ENCODE peak calls at places on chromosomes 13 and 19, in four cellular contexts. K is cardiac muscle cell; G is mesendoderm; H is CD8-positive, alpha-beta T cell. L is an unnamed sample.

GRCh38 chr13:73341748-73342147 is 282.9 kb downstream of the KLF5 start:
- DNase-seq in K (no peak), G (peak; percentile 62), H (no peak), L (no peak)

GRCh38 chr19:18437481-18438330 is at the start of gene ISYNA1:
- DNase-seq in K (peak; percentile 75), G (peak; percentile 75), H (peak; percentile 41), L (no peak)

GRCh38 chr13:39777527-39778061 is 122.1 kb downstream of the COG6 start:
- DNase-seq in K (no peak), G (peak; percentile 73), H (no peak), L (peak; percentile 7)

GRCh38 chr13:72643339-72643989 is 84.0 kb downstream of the MZT1 start:
- DNase-seq in K (peak; percentile 47), G (peak; percentile 35), H (peak; percentile 13), L (peak; percentile 33)

GRCh38 chr19:53308339-53308811 is 25.2 kb upstream of the ZNF845 start:
- DNase-seq in K (peak; percentile 66), G (peak; percentile 89), H (no peak), L (no peak)

GRCh38 chr19:11963566-11964355 is 1.1 kb upstream of the ZNF763 start:
- DNase-seq in K (peak; percentile 87), G (peak; percentile 87), H (peak; percentile 61), L (peak; percentile 70)

GRCh38 chr13:62919491-62919890 is 1503.8 kb upstream of the PCDH20 start:
- DNase-seq in K (no peak), G (no peak), H (no peak), L (no peak)

GRCh38 chr19:10139952-10140351 is 20.3 kb upstream of the EIF3G start:
- DNase-seq in K (no peak), G (no peak), H (no peak), L (no peak)

GRCh38 chr19:4182082-4182926 is at the start of the genes ANKRD24 and SIRT6:
- DNase-seq in K (peak; percentile 97), G (peak; percentile 97), H (peak; percentile 94), L (peak; percentile 94)

GRCh38 chr19:17073869-17074627 is 1.2 kb downstream of the HAUS8 start:
- DNase-seq in K (no peak), G (peak; percentile 66), H (no peak), L (no peak)

DNA sequence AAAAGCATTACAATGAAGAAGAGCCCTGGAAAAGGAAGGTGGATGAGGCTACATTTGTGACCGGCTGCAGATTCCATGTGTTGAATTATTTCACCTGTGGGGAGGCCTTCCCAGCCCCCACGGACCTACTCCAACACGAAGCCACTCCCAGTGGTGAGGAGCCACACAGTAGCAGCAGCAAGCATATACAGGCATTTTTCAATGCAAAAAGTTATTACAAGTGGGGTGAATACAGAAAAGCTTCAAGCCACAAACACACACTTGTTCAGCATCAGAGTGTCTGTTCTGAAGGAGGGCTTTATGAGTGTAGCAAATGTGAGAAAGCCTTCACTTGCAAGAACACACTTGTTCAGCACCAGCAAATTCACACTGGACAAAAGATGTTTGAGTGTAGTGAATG is 5.0 kb downstream of the ZNF551 start:
- DNase-seq in K (no peak), G (no peak), H (no peak), L (no peak)
- H3K4me3 ChIP-seq in K (no peak overlapping the region), G (peak overlapping the region; percentile 20), H (peak overlapping the region; percentile 5), L (peak overlapping the region; percentile 18)

DNA sequence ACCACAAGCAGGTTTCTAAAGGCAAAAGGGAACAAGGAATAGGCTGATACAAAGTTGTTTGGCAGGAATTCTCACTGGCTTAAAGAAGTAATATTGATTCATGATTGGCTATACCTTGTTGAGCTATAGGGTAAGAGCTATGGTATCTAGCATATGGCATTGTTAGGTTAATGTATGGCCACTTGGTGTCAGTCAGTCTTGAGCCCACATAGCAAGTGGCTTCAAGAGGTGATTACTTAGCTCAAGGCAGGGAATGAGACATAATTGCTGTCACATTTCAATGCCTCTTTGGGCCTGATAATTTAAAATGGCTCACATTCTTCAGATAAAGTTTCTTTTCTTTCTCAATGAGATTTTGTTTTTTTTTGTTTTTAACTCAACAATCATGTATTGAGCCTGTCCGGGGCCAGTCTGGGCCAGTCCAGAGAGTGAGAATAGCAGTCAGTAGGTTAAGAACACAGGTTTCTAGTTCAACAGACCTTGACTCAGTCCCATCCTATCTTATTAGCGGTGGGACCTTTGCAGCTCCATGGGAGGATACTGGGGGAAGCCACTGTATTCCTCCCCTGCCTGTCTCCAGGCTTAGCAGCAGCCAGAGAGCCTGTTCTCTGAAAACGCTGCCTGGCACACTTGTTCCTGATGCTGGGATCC is 45.8 kb upstream of the RCBTB2 start:
- DNase-seq in K (no peak), G (peak; percentile 63), H (no peak), L (no peak)
- H3K4me1 ChIP-seq in K (peaks cover 6% of the 10 kb centered on the region), G (peaks cover 3% of the 10 kb centered on the region), H (no peaks in the 10 kb centered on the region), L (peaks cover 6% of the 10 kb centered on the region)

GRCh38 chr13:44160549-44161278 is 212.9 kb upstream of the SERP2 start:
- DNase-seq in K (no peak), G (no peak), H (no peak), L (no peak)

GRCh38 chr13:44165172-44165894 is 208.3 kb upstream of the SERP2 start:
- DNase-seq in K (no peak), G (no peak), H (no peak), L (no peak)

GRCh38 chr13:44165895-44166496 is 207.6 kb upstream of the SERP2 start:
- DNase-seq in K (no peak), G (peak; percentile 22), H (no peak), L (no peak)

GRCh38 chr13:44159633-44160279 is 213.9 kb upstream of the SERP2 start:
- DNase-seq in K (no peak), G (no peak), H (no peak), L (no peak)

DNA sequence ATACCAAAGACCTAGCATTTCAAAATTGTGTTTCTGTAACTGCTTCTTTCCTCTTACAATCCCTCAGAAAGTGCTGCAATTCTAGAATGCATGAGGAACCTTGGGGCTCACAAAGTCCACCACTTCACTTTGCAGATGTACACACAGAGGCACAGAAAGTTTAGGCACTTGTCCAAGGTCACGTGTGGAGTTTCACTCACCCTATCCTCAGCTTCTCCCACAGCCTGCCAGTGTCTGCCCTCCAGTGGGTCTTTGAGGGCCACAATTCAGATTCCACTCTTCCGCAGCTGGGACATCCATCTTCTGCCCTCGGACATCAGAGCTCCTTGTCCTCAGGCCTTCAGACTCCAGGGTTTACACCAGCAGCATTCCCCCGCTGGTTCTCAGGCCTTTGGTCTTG is 210.5 kb upstream of the SERP2 start:
- DNase-seq in K (no peak), G (no peak), H (no peak), L (no peak)
- H3K36me3 ChIP-seq in K (no peaks in the 10 kb centered on the region), G (no peaks in the 10 kb centered on the region), H (no peaks in the 10 kb centered on the region), L (no peaks in the 10 kb centered on the region)

GRCh38 chr13:57631607-57632275 is at the start of gene PCDH17:
- DNase-seq in K (peak; percentile 69), G (peak; percentile 93), H (no peak), L (no peak)
- H3K4me3 ChIP-seq in K (peak within 1 kb of the TSS; percentile 71), G (peak within 1 kb of the TSS; percentile 67), H (peak within 1 kb of the TSS; percentile 52), L (peak within 1 kb of the TSS; percentile 46)

GRCh38 chr13:46621133-46621532 is 68.2 kb downstream of the LRCH1 start:
- DNase-seq in K (no peak), G (no peak), H (no peak), L (no peak)

GRCh38 chr13:46615888-46616531 is 63.0 kb downstream of the LRCH1 start:
- DNase-seq in K (no peak), G (no peak), H (no peak), L (no peak)

GRCh38 chr13:46617382-46617781 is 64.4 kb downstream of the LRCH1 start:
- DNase-seq in K (no peak), G (no peak), H (no peak), L (no peak)

GRCh38 chr13:46620029-46620428 is 67.1 kb downstream of the LRCH1 start:
- DNase-seq in K (no peak), G (peak; percentile 56), H (no peak), L (no peak)

GRCh38 chr13:46617885-46618284 is 64.9 kb downstream of the LRCH1 start:
- DNase-seq in K (no peak), G (no peak), H (no peak), L (no peak)
- H3K4me1 ChIP-seq in K (peaks cover 39% of the 10 kb centered on the region), G (peaks cover 5% of the 10 kb centered on the region), H (peaks cover 6% of the 10 kb centered on the region), L (peaks cover 4% of the 10 kb centered on the region)

DNA sequence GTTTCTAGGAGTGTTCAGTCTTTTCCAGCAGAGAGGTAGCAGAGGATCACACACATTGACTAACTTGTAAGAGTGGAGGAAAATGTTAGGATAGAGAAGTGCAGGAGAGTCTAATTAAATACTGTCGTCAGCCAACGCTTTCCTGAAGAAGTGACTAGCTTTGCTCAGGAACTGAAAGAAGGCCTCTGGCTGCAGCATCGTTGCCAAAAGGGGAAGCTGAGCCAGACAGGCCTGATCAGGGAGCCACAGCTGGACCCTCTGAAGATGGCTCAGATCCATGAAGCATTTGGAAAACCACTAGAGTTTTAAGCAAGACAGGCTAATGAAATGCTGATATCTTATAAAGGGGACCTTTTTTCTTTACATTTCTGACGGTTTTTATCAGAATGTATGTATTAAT is 38.4 kb upstream of the LAMP1 start:
- DNase-seq in K (no peak), G (no peak), H (no peak), L (no peak)
- H3K36me3 ChIP-seq in K (peaks cover 69% of the 10 kb centered on the region), G (peaks cover 14% of the 10 kb centered on the region), H (peaks cover 24% of the 10 kb centered on the region), L (peaks cover 77% of the 10 kb centered on the region)

DNA sequence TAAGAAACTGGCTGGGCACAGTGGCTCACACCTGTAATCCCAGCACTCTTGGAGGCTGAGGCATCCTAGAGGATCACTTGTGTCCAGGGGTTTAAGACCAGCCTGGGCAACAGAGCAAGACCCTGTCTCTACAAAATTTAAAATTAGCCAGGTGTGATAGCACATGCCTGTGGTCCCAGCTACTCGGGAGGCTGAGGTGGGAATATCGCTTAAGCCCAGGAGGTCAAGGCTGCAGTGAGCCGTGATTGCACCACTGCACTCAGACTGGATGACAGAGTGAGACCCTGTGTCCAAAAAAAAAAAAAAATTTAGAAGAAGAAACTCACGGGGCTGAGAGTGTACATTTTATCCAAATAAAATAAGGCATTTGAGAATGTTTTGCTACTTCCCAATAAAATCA is 58.9 kb downstream of the ZAR1L start:
- DNase-seq in K (no peak), G (no peak), H (no peak), L (no peak)
- H3K4me3 ChIP-seq in K (no peak overlapping the region), G (no peak overlapping the region), H (no peak overlapping the region), L (no peak overlapping the region)

GRCh38 chr13:110334256-110334655 is 27.2 kb downstream of the COL4A2 start:
- DNase-seq in K (no peak), G (no peak), H (no peak), L (no peak)
- H3K4me1 ChIP-seq in K (peaks cover 12% of the 10 kb centered on the region), G (peaks cover 5% of the 10 kb centered on the region), H (no peaks in the 10 kb centered on the region), L (peaks cover under 1% of the 10 kb centered on the region)

GRCh38 chr19:32555786-32556185 is 25.2 kb upstream of the PDCD5 start:
- DNase-seq in K (no peak), G (no peak), H (no peak), L (no peak)

DNA sequence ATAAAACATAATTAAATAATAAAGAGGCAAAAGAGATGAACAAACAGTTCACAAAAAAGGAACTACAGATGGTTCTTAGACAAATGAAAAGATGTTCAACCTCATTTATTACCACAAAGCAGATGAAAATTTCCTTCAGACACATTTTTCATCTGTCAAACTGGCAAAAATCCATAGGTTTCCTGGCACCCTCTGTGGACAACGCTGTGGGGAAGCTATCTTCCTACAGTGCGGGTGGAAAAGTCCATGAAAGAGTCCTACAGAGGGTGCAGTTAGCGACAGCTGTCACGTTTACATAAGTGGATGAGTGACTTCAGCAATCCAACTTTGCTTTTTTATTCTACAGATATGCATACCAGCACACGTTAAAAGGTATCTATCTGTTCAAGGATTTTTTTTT is 30.3 kb upstream of the PDCD5 start:
- DNase-seq in K (no peak), G (no peak), H (no peak), L (no peak)
- H3K36me3 ChIP-seq in K (no peaks in the 10 kb centered on the region), G (no peaks in the 10 kb centered on the region), H (no peaks in the 10 kb centered on the region), L (no peaks in the 10 kb centered on the region)